ENCODE peak calls at places on chromosomes 6 and 20, in six cellular contexts. One of them, this sample, is unnamed.

GRCh38 chr20:52972965-52973819 is 1.0 kb downstream of the TSHZ2 start:
- DNase-seq in H9: peak
- DNase-seq in renal cortical epithelial cell: no peak
- DNase-seq in iris pigment epithelial cell: no peak
- DNase-seq in HEK293T: peak
- DNase-seq in pons: no peak
- DNase-seq in this sample: peak

GRCh38 chr6:137926207-137926731 is 59.2 kb downstream of the TNFAIP3 start:
- DNase-seq in H9: peak
- DNase-seq in renal cortical epithelial cell: peak
- DNase-seq in iris pigment epithelial cell: peak
- DNase-seq in HEK293T: no peak
- DNase-seq in pons: no peak
- DNase-seq in this sample: no peak

GRCh38 chr6:65117854-65118409 is 589.1 kb downstream of the EYS start:
- DNase-seq in H9: no peak
- DNase-seq in renal cortical epithelial cell: no peak
- DNase-seq in iris pigment epithelial cell: no peak
- DNase-seq in HEK293T: no peak
- DNase-seq in pons: no peak
- DNase-seq in this sample: no peak

GRCh38 chr6:57313711-57314471 is 3.5 kb upstream of the PRIM2 start:
- DNase-seq in H9: no peak
- DNase-seq in renal cortical epithelial cell: peak
- DNase-seq in iris pigment epithelial cell: peak
- DNase-seq in HEK293T: no peak
- DNase-seq in pons: no peak
- DNase-seq in this sample: no peak

GRCh38 chr20:36604952-36605308 is 649 bp upstream of the RAB5IF start:
- DNase-seq in H9: no peak
- DNase-seq in renal cortical epithelial cell: peak
- DNase-seq in iris pigment epithelial cell: no peak
- DNase-seq in HEK293T: no peak
- DNase-seq in pons: no peak
- DNase-seq in this sample: no peak

GRCh38 chr6:113856571-113857564 is at the start of gene MARCKS:
- DNase-seq in H9: peak
- DNase-seq in renal cortical epithelial cell: peak
- DNase-seq in iris pigment epithelial cell: peak
- DNase-seq in HEK293T: peak
- DNase-seq in pons: peak
- DNase-seq in this sample: peak

GRCh38 chr6:14211596-14211961 is 94.0 kb downstream of the CD83 start:
- DNase-seq in H9: peak
- DNase-seq in renal cortical epithelial cell: no peak
- DNase-seq in iris pigment epithelial cell: peak
- DNase-seq in HEK293T: peak
- DNase-seq in pons: peak
- DNase-seq in this sample: peak

GRCh38 chr6:74130641-74131040 is 434.6 kb downstream of the CD109 start:
- DNase-seq in H9: no peak
- DNase-seq in renal cortical epithelial cell: no peak
- DNase-seq in iris pigment epithelial cell: no peak
- DNase-seq in HEK293T: no peak
- DNase-seq in pons: no peak
- DNase-seq in this sample: no peak

GRCh38 chr20:2619961-2620595 is 32.4 kb upstream of the NOP56 start:
- DNase-seq in H9: no peak
- DNase-seq in renal cortical epithelial cell: peak
- DNase-seq in iris pigment epithelial cell: peak
- DNase-seq in HEK293T: no peak
- DNase-seq in pons: no peak
- DNase-seq in this sample: no peak

GRCh38 chr6:84549912-84550311 is 214.5 kb downstream of the TBX18 start:
- DNase-seq in H9: peak
- DNase-seq in renal cortical epithelial cell: no peak
- DNase-seq in iris pigment epithelial cell: peak
- DNase-seq in HEK293T: peak
- DNase-seq in pons: no peak
- DNase-seq in this sample: no peak

GRCh38 chr20:37846573-37846972 is 56.4 kb upstream of the VSTM2L start:
- DNase-seq in H9: peak
- DNase-seq in renal cortical epithelial cell: no peak
- DNase-seq in iris pigment epithelial cell: no peak
- DNase-seq in HEK293T: no peak
- DNase-seq in pons: no peak
- DNase-seq in this sample: no peak

GRCh38 chr6:128500017-128500416 is 20.4 kb downstream of the PTPRK start:
- DNase-seq in H9: no peak
- DNase-seq in renal cortical epithelial cell: peak
- DNase-seq in iris pigment epithelial cell: peak
- DNase-seq in HEK293T: no peak
- DNase-seq in pons: no peak
- DNase-seq in this sample: no peak

GRCh38 chr20:36575066-36575743 is 1.8 kb downstream of the TGIF2 start:
- DNase-seq in H9: peak
- DNase-seq in renal cortical epithelial cell: peak
- DNase-seq in iris pigment epithelial cell: peak
- DNase-seq in HEK293T: peak
- DNase-seq in pons: peak
- DNase-seq in this sample: peak

GRCh38 chr20:5401277-5401676 is 84.5 kb upstream of the PROKR2 start:
- DNase-seq in H9: no peak
- DNase-seq in renal cortical epithelial cell: no peak
- DNase-seq in iris pigment epithelial cell: no peak
- DNase-seq in HEK293T: no peak
- DNase-seq in pons: no peak
- DNase-seq in this sample: no peak

GRCh38 chr6:24864345-24864744 is 65.6 kb upstream of the ARMH2 start:
- DNase-seq in H9: no peak
- DNase-seq in renal cortical epithelial cell: no peak
- DNase-seq in iris pigment epithelial cell: peak
- DNase-seq in HEK293T: peak
- DNase-seq in pons: no peak
- DNase-seq in this sample: peak

GRCh38 chr20:16111132-16111852 is 462.0 kb downstream of the KIF16B start:
- DNase-seq in H9: no peak
- DNase-seq in renal cortical epithelial cell: no peak
- DNase-seq in iris pigment epithelial cell: no peak
- DNase-seq in HEK293T: no peak
- DNase-seq in pons: peak
- DNase-seq in this sample: no peak

GRCh38 chr20:51966296-51966971 is 164.1 kb upstream of the SALL4 start:
- DNase-seq in H9: peak
- DNase-seq in renal cortical epithelial cell: peak
- DNase-seq in iris pigment epithelial cell: peak
- DNase-seq in HEK293T: peak
- DNase-seq in pons: peak
- DNase-seq in this sample: peak

GRCh38 chr6:72649032-72649984 is 27.4 kb downstream of the KCNQ5 start:
- DNase-seq in H9: no peak
- DNase-seq in renal cortical epithelial cell: peak
- DNase-seq in iris pigment epithelial cell: peak
- DNase-seq in HEK293T: no peak
- DNase-seq in pons: no peak
- DNase-seq in this sample: no peak

GRCh38 chr6:56311086-56311485 is 63.7 kb upstream of the COL21A1 start:
- DNase-seq in H9: no peak
- DNase-seq in renal cortical epithelial cell: no peak
- DNase-seq in iris pigment epithelial cell: no peak
- DNase-seq in HEK293T: no peak
- DNase-seq in pons: no peak
- DNase-seq in this sample: no peak

GRCh38 chr6:170130201-170130621 is 160.7 kb downstream of the DLL1 start:
- DNase-seq in H9: no peak
- DNase-seq in renal cortical epithelial cell: no peak
- DNase-seq in iris pigment epithelial cell: no peak
- DNase-seq in HEK293T: no peak
- DNase-seq in pons: no peak
- DNase-seq in this sample: no peak

GRCh38 chr6:39266375-39266774 is 37.1 kb upstream of the KCNK5 start:
- DNase-seq in H9: no peak
- DNase-seq in renal cortical epithelial cell: no peak
- DNase-seq in iris pigment epithelial cell: no peak
- DNase-seq in HEK293T: no peak
- DNase-seq in pons: no peak
- DNase-seq in this sample: no peak

GRCh38 chr6:34985236-34985635 is 96.2 kb downstream of the ANKS1A start:
- DNase-seq in H9: no peak
- DNase-seq in renal cortical epithelial cell: no peak
- DNase-seq in iris pigment epithelial cell: no peak
- DNase-seq in HEK293T: no peak
- DNase-seq in pons: no peak
- DNase-seq in this sample: no peak

GRCh38 chr6:71288228-71289038 is at the start of gene OGFRL1:
- DNase-seq in H9: peak
- DNase-seq in renal cortical epithelial cell: peak
- DNase-seq in iris pigment epithelial cell: peak
- DNase-seq in HEK293T: peak
- DNase-seq in pons: peak
- DNase-seq in this sample: peak

GRCh38 chr20:2289475-2289874 is 6.3 kb upstream of the TGM3 start:
- DNase-seq in H9: no peak
- DNase-seq in renal cortical epithelial cell: peak
- DNase-seq in iris pigment epithelial cell: no peak
- DNase-seq in HEK293T: no peak
- DNase-seq in pons: no peak
- DNase-seq in this sample: no peak

GRCh38 chr20:57703013-57703412 is 6.8 kb downstream of the PMEPA1 start:
- DNase-seq in H9: no peak
- DNase-seq in renal cortical epithelial cell: no peak
- DNase-seq in iris pigment epithelial cell: no peak
- DNase-seq in HEK293T: no peak
- DNase-seq in pons: no peak
- DNase-seq in this sample: no peak

GRCh38 chr6:41970436-41970846 is 28.8 kb upstream of the CCND3 start:
- DNase-seq in H9: no peak
- DNase-seq in renal cortical epithelial cell: peak
- DNase-seq in iris pigment epithelial cell: peak
- DNase-seq in HEK293T: no peak
- DNase-seq in pons: peak
- DNase-seq in this sample: no peak

GRCh38 chr20:44209691-44210421 is 715 bp downstream of the OSER1 start:
- DNase-seq in H9: no peak
- DNase-seq in renal cortical epithelial cell: peak
- DNase-seq in iris pigment epithelial cell: peak
- DNase-seq in HEK293T: no peak
- DNase-seq in pons: peak
- DNase-seq in this sample: no peak

GRCh38 chr6:73923899-73924485 is 228.0 kb downstream of the CD109 start:
- DNase-seq in H9: no peak
- DNase-seq in renal cortical epithelial cell: no peak
- DNase-seq in iris pigment epithelial cell: no peak
- DNase-seq in HEK293T: no peak
- DNase-seq in pons: no peak
- DNase-seq in this sample: no peak

GRCh38 chr6:151018911-151019795 is 153.7 kb downstream of the MTHFD1L start:
- DNase-seq in H9: no peak
- DNase-seq in renal cortical epithelial cell: no peak
- DNase-seq in iris pigment epithelial cell: no peak
- DNase-seq in HEK293T: no peak
- DNase-seq in pons: no peak
- DNase-seq in this sample: no peak

GRCh38 chr6:158758941-158759479 is 60.2 kb downstream of the EZR start:
- DNase-seq in H9: no peak
- DNase-seq in renal cortical epithelial cell: no peak
- DNase-seq in iris pigment epithelial cell: no peak
- DNase-seq in HEK293T: no peak
- DNase-seq in pons: no peak
- DNase-seq in this sample: no peak

GRCh38 chr6:145206247-145206907 is 528.9 kb downstream of the EPM2A start:
- DNase-seq in H9: no peak
- DNase-seq in renal cortical epithelial cell: no peak
- DNase-seq in iris pigment epithelial cell: peak
- DNase-seq in HEK293T: peak
- DNase-seq in pons: no peak
- DNase-seq in this sample: peak

GRCh38 chr20:13261460-13262301 is 40.6 kb downstream of the ISM1 start:
- DNase-seq in H9: peak
- DNase-seq in renal cortical epithelial cell: peak
- DNase-seq in iris pigment epithelial cell: peak
- DNase-seq in HEK293T: peak
- DNase-seq in pons: peak
- DNase-seq in this sample: peak